ENCODE peak calls at places on chromosomes 5 and 9, in six cellular contexts. Z, N, T, J, Q and H are unnamed samples.

GRCh38 chr9:133770076-133770777 is 32.1 kb upstream of the SARDH start:
- DNase-seq in Z (peak; percentile 25), N (no peak), T (no peak), J (no peak), Q (no peak), H (no peak)

GRCh38 chr9:16505159-16505558 is 365.3 kb downstream of the BNC2 start:
- DNase-seq in Z (no peak), N (no peak), T (no peak), J (peak; percentile 41), Q (no peak), H (no peak)

GRCh38 chr5:1176473-1177391 is 24.7 kb upstream of the SLC6A19 start:
- DNase-seq in Z (no peak), N (peak; percentile 78), T (no peak), J (no peak), Q (no peak), H (no peak)

GRCh38 chr5:6408627-6409446 is 30.5 kb upstream of the MED10 start:
- DNase-seq in Z (no peak), N (no peak), T (no peak), J (no peak), Q (no peak), H (no peak)

GRCh38 chr5:52757527-52757926 is 30.2 kb upstream of the ITGA1 start:
- DNase-seq in Z (no peak), N (no peak), T (no peak), J (no peak), Q (no peak), H (no peak)

GRCh38 chr5:180135128-180135955 is 63.8 kb upstream of the RNF130 start:
- DNase-seq in Z (peak; percentile 70), N (peak; percentile 56), T (no peak), J (no peak), Q (no peak), H (peak; percentile 71)

GRCh38 chr5:85108471-85108870 is 723.8 kb upstream of the EDIL3 start:
- DNase-seq in Z (no peak), N (peak; percentile 10), T (no peak), J (no peak), Q (no peak), H (no peak)

GRCh38 chr5:73306741-73307275 is 133.8 kb downstream of the TMEM174 start:
- DNase-seq in Z (no peak), N (no peak), T (no peak), J (no peak), Q (no peak), H (peak; percentile 33)

GRCh38 chr9:137612741-137613142 is 6.1 kb upstream of the EHMT1 start:
- DNase-seq in Z (no peak), N (peak; percentile 52), T (no peak), J (no peak), Q (no peak), H (no peak)

GRCh38 chr9:69260161-69260560 is 64.9 kb upstream of the ENTREP1 start:
- DNase-seq in Z (no peak), N (no peak), T (no peak), J (no peak), Q (no peak), H (no peak)

GRCh38 chr5:77101298-77101697 is 14.2 kb upstream of the ZBED3 start:
- DNase-seq in Z (no peak), N (no peak), T (no peak), J (no peak), Q (no peak), H (no peak)

GRCh38 chr9:100756217-100756616 is 178.3 kb downstream of the CAVIN4 start:
- DNase-seq in Z (no peak), N (no peak), T (peak; percentile 85), J (no peak), Q (no peak), H (no peak)

GRCh38 chr9:128358090-128358489 is 13.1 kb upstream of the URM1 start:
- DNase-seq in Z (no peak), N (no peak), T (no peak), J (no peak), Q (no peak), H (no peak)

GRCh38 chr9:115209601-115210306 is 91.8 kb upstream of the TNC start:
- DNase-seq in Z (no peak), N (no peak), T (no peak), J (no peak), Q (no peak), H (no peak)

GRCh38 chr5:180208435-180209081 is 453 bp downstream of the RASGEF1C start:
- DNase-seq in Z (no peak), N (peak; percentile 31), T (peak; percentile 13), J (peak; percentile 72), Q (no peak), H (no peak)

GRCh38 chr5:77073667-77074066 is 13.4 kb downstream of the ZBED3 start:
- DNase-seq in Z (no peak), N (no peak), T (no peak), J (no peak), Q (no peak), H (no peak)

GRCh38 chr5:22709743-22710142 is 143.4 kb downstream of the CDH12 start:
- DNase-seq in Z (no peak), N (no peak), T (no peak), J (no peak), Q (no peak), H (no peak)

GRCh38 chr9:125043148-125043547 is 100.2 kb downstream of the SCAI start:
- DNase-seq in Z (no peak), N (no peak), T (no peak), J (no peak), Q (no peak), H (no peak)

GRCh38 chr5:176414704-176415103 is 1.6 kb downstream of the CLTB start:
- DNase-seq in Z (no peak), N (no peak), T (no peak), J (no peak), Q (no peak), H (no peak)

GRCh38 chr9:22452415-22453010 is 5.9 kb downstream of the DMRTA1 start:
- DNase-seq in Z (peak; percentile 58), N (peak; percentile 49), T (peak; percentile 8), J (peak; percentile 52), Q (no peak), H (peak; percentile 6)

GRCh38 chr5:62093411-62093810 is 212.6 kb upstream of the KIF2A start:
- DNase-seq in Z (no peak), N (no peak), T (no peak), J (no peak), Q (no peak), H (no peak)

GRCh38 chr9:137300607-137301085 is 1.4 kb downstream of the NRARP start:
- DNase-seq in Z (no peak), N (peak; percentile 96), T (no peak), J (peak; percentile 74), Q (no peak), H (no peak)

GRCh38 chr5:981466-981865 is 27.1 kb upstream of the NKD2 start:
- DNase-seq in Z (no peak), N (no peak), T (no peak), J (no peak), Q (no peak), H (no peak)

GRCh38 chr5:14357861-14358260 is 214.7 kb downstream of the TRIO start:
- DNase-seq in Z (no peak), N (no peak), T (no peak), J (peak; percentile 46), Q (no peak), H (no peak)

GRCh38 chr9:35262064-35262463 is 100.3 kb downstream of the UNC13B start:
- DNase-seq in Z (no peak), N (no peak), T (no peak), J (no peak), Q (no peak), H (no peak)

GRCh38 chr5:174318578-174318977 is 273.1 kb downstream of the NSG2 start:
- DNase-seq in Z (no peak), N (no peak), T (no peak), J (no peak), Q (no peak), H (no peak)

GRCh38 chr5:150342583-150342982 is 14.9 kb upstream of the TCOF1 start:
- DNase-seq in Z (no peak), N (no peak), T (no peak), J (no peak), Q (no peak), H (peak; percentile 55)

GRCh38 chr9:99184427-99185327 is 37.1 kb downstream of the ALG2 start:
- DNase-seq in Z (peak; percentile 84), N (peak; percentile 82), T (peak; percentile 79), J (peak; percentile 96), Q (peak; percentile 35), H (peak; percentile 28)

GRCh38 chr9:127567119-127567897 is 44.8 kb upstream of the STXBP1 start:
- DNase-seq in Z (no peak), N (peak; percentile 86), T (no peak), J (peak; percentile 74), Q (no peak), H (no peak)

GRCh38 chr9:71073494-71073893 is 47.9 kb downstream of the TRPM3 start:
- DNase-seq in Z (no peak), N (no peak), T (no peak), J (no peak), Q (no peak), H (no peak)

GRCh38 chr9:13759624-13760023 is 480.1 kb upstream of the MPDZ start:
- DNase-seq in Z (no peak), N (no peak), T (no peak), J (no peak), Q (no peak), H (no peak)

GRCh38 chr5:74903165-74903787 is 37.1 kb upstream of the FAM169A start:
- DNase-seq in Z (no peak), N (peak; percentile 91), T (peak; percentile 12), J (peak; percentile 77), Q (no peak), H (no peak)

GRCh38 chr5:65867509-65868195 is 58.7 kb upstream of the ERBIN start:
- DNase-seq in Z (no peak), N (no peak), T (no peak), J (peak; percentile 37), Q (no peak), H (no peak)

GRCh38 chr5:80198399-80198798 is 57.4 kb downstream of the SERINC5 start:
- DNase-seq in Z (no peak), N (no peak), T (no peak), J (peak; percentile 43), Q (no peak), H (no peak)

GRCh38 chr5:174229640-174230350 is 184.3 kb downstream of the NSG2 start:
- DNase-seq in Z (no peak), N (no peak), T (no peak), J (no peak), Q (no peak), H (no peak)

GRCh38 chr9:137096785-137097546 is 10.2 kb downstream of the MAN1B1 start:
- DNase-seq in Z (no peak), N (no peak), T (no peak), J (no peak), Q (no peak), H (no peak)

GRCh38 chr5:56255521-56255920 is 22.4 kb upstream of the ANKRD55 start:
- DNase-seq in Z (no peak), N (no peak), T (no peak), J (no peak), Q (no peak), H (no peak)

GRCh38 chr9:135851748-135852147 is 55.6 kb downstream of the CAMSAP1 start:
- DNase-seq in Z (no peak), N (no peak), T (no peak), J (no peak), Q (no peak), H (no peak)

GRCh38 chr5:126410623-126411022 is 12.6 kb upstream of the GRAMD2B start:
- DNase-seq in Z (no peak), N (no peak), T (no peak), J (no peak), Q (no peak), H (no peak)

GRCh38 chr5:159826351-159827222 is 89.7 kb upstream of the ADRA1B start:
- DNase-seq in Z (no peak), N (peak; percentile 81), T (no peak), J (no peak), Q (no peak), H (no peak)